ENCODE peak calls at places on chromosomes 16 and 17, in nine cellular contexts. U is HFF-Myc; O is uterus; Y is NCI-H146; V is cardiac fibroblast; H is activated T-helper 1 cell treated with anti-CD3 and anti-CD28 coated beads, Interleukin-12 subunit alpha, Interleukin-12 subunit beta, Interleukin-2, Interleukin-4 antibody, amounts not matched to agents 30 ng/mL and 10 ng/mL and 1 ng/mL, durations not matched to agents 14 hours and 24 hours and 36 hours; P is CD4-positive, alpha-beta T cell; D is tibial artery; S is stimulated activated CD8-positive, alpha-beta memory T cell treated with anti-CD3 and anti-CD28 coated beads, Interleukin-4, amount 100 ng/mL, for 1 hour. M is an unnamed sample.

GRCh38 chr16:57802635-57803412 is 533 bp upstream of the KIFC3 start:
- DNase-seq in O (no peak), D (no peak), Y (peak), S (no peak), U (no peak), V (no peak), H (no peak), P (no peak), M (no peak)

GRCh38 chr16:1043831-1044514 is 28.6 kb upstream of the SSTR5 start:
- DNase-seq in H (no peak), V (no peak), U (no peak), Y (no peak), O (no peak), D (no peak), S (no peak), P (no peak), M (no peak)

GRCh38 chr17:70810609-70811008 is 641.3 kb downstream of the KCNJ2 start:
- DNase-seq in H (no peak), D (no peak), U (no peak), V (peak), O (no peak), P (no peak), S (no peak), Y (no peak), M (no peak)

GRCh38 chr16:17465460-17465859 is 5.3 kb downstream of the XYLT1 start:
- DNase-seq in H (no peak), U (no peak), V (no peak), O (no peak), P (no peak), S (no peak), Y (no peak), D (no peak), M (no peak)

GRCh38 chr16:2033057-2033911 is 6.6 kb downstream of the NHERF2 start:
- DNase-seq in H (no peak), P (no peak), O (peak), U (no peak), Y (no peak), D (peak), V (peak), S (no peak), M (no peak)

GRCh38 chr16:27053996-27054395 is 12.7 kb upstream of the C16orf82 start:
- DNase-seq in H (no peak), D (no peak), V (no peak), S (no peak), P (no peak), U (no peak), O (no peak), Y (no peak), M (no peak)

GRCh38 chr17:55842405-55843158 is 91.7 kb downstream of the PCTP start:
- DNase-seq in D (no peak), O (no peak), S (no peak), H (no peak), P (no peak), U (no peak), Y (no peak), V (no peak), M (no peak)

GRCh38 chr17:63015824-63016223 is 49.8 kb downstream of the TANC2 start:
- DNase-seq in Y (no peak), U (no peak), H (no peak), P (no peak), D (no peak), V (no peak), O (no peak), S (no peak), M (no peak)

GRCh38 chr16:885391-885790 is 84.9 kb upstream of the GNG13 start:
- DNase-seq in V (no peak), U (no peak), P (no peak), D (no peak), H (no peak), S (no peak), Y (no peak), O (no peak), M (no peak)

GRCh38 chr17:4599505-4600281 is 15.4 kb downstream of the SMTNL2 start:
- DNase-seq in S (no peak), Y (peak), D (no peak), O (peak), P (no peak), H (no peak), V (peak), U (no peak), M (no peak)

GRCh38 chr16:55471448-55472097 is 7.4 kb upstream of the MMP2 start:
- DNase-seq in V (peak), P (no peak), H (no peak), U (no peak), O (no peak), Y (no peak), S (no peak), D (peak), M (no peak)

GRCh38 chr17:81858967-81859905 is 1.1 kb downstream of the P4HB start:
- DNase-seq in V (peak), O (no peak), D (no peak), P (no peak), H (no peak), U (no peak), Y (no peak), S (no peak), M (no peak)

GRCh38 chr17:44906010-44906646 is 6.9 kb upstream of the EFTUD2 start:
- DNase-seq in O (peak), U (peak), Y (no peak), P (no peak), H (no peak), S (no peak), D (no peak), V (peak), M (no peak)

GRCh38 chr17:80047176-80047575 is 10.7 kb downstream of the CCDC40 start:
- DNase-seq in D (no peak), O (no peak), P (no peak), V (no peak), S (no peak), U (no peak), Y (peak), H (no peak), M (no peak)

GRCh38 chr17:41651625-41652460 is 27.5 kb upstream of the KRT17 start:
- DNase-seq in O (no peak), H (no peak), D (peak), P (no peak), S (no peak), V (no peak), U (no peak), Y (no peak), M (no peak)

GRCh38 chr17:36936455-36936934 is 780 bp upstream of the LHX1 start:
- DNase-seq in P (no peak), O (no peak), Y (peak), D (no peak), S (no peak), V (no peak), U (no peak), H (no peak), M (no peak)

GRCh38 chr16:67449739-67450138 is 18.8 kb downstream of the HSD11B2 start:
- DNase-seq in O (no peak), U (no peak), H (no peak), S (no peak), D (no peak), Y (no peak), V (no peak), P (no peak), M (no peak)

GRCh38 chr16:10729649-10730048 is 14.0 kb upstream of the NUBP1 start:
- DNase-seq in V (peak), Y (no peak), S (no peak), D (no peak), H (no peak), P (no peak), O (no peak), U (peak), M (no peak)

GRCh38 chr16:14015017-14015416 is 56.1 kb upstream of the MRTFB start:
- DNase-seq in V (no peak), P (no peak), H (no peak), S (no peak), Y (no peak), D (no peak), U (no peak), O (no peak), M (no peak)

GRCh38 chr16:1194665-1195392 is 30.2 kb downstream of the TPSG1 start:
- DNase-seq in D (no peak), V (no peak), Y (no peak), S (no peak), U (no peak), P (no peak), H (no peak), O (no peak), M (no peak)

GRCh38 chr17:4515501-4515900 is 16.8 kb downstream of the SPNS2 start:
- DNase-seq in S (no peak), D (no peak), Y (no peak), V (no peak), U (no peak), P (no peak), H (no peak), O (no peak), M (no peak)

GRCh38 chr16:28544998-28545397 is 6.2 kb upstream of the NUPR1 start:
- DNase-seq in O (no peak), U (no peak), D (no peak), Y (no peak), H (no peak), S (no peak), V (no peak), P (no peak), M (no peak)

GRCh38 chr17:38550661-38551060 is 55.1 kb downstream of the SRCIN1 start:
- DNase-seq in S (no peak), V (peak), O (no peak), D (peak), Y (no peak), P (no peak), U (no peak), H (no peak), M (no peak)

GRCh38 chr16:82756283-82756599 is 129.5 kb downstream of the CDH13 start:
- DNase-seq in O (no peak), S (no peak), H (no peak), P (no peak), Y (no peak), V (peak), D (no peak), U (no peak), M (no peak)

GRCh38 chr16:86016201-86016965 is 117.4 kb downstream of the IRF8 start:
- DNase-seq in O (no peak), D (peak), S (no peak), U (no peak), P (peak), Y (peak), H (peak), V (peak), M (no peak)

GRCh38 chr16:81625544-81626152 is 153.4 kb upstream of the PLCG2 start:
- DNase-seq in S (no peak), D (peak), P (no peak), O (peak), U (no peak), H (peak), V (peak), Y (no peak), M (no peak)

GRCh38 chr16:19691161-19691850 is 26.7 kb downstream of the KNOP1 start:
- DNase-seq in H (no peak), S (no peak), Y (no peak), D (no peak), U (no peak), O (no peak), V (no peak), P (no peak), M (no peak)

GRCh38 chr17:35705230-35705629 is 26.2 kb upstream of the RASL10B start:
- DNase-seq in U (no peak), H (no peak), D (no peak), V (no peak), P (no peak), Y (no peak), S (no peak), O (no peak), M (no peak)

GRCh38 chr17:63855185-63855584 is 12.7 kb upstream of the SMARCD2 start:
- DNase-seq in U (no peak), V (no peak), Y (no peak), S (no peak), H (no peak), D (no peak), O (no peak), P (no peak), M (no peak)

GRCh38 chr17:43142153-43142552 is 17.0 kb upstream of the BRCA1 start:
- DNase-seq in U (no peak), D (no peak), O (no peak), V (no peak), S (no peak), P (no peak), H (no peak), Y (no peak), M (no peak)

GRCh38 chr16:27720731-27721547 is 171.0 kb downstream of the KATNIP start:
- DNase-seq in P (no peak), V (no peak), O (no peak), U (no peak), D (no peak), S (no peak), H (no peak), Y (no peak), M (no peak)

GRCh38 chr17:73650617-73651200 is 6.5 kb upstream of the SDK2 start:
- DNase-seq in P (no peak), U (no peak), D (no peak), S (no peak), V (no peak), Y (no peak), H (no peak), O (no peak), M (no peak)

GRCh38 chr16:30535106-30535776 is 583 bp upstream of the ZNF747 start:
- DNase-seq in U (no peak), Y (peak), H (no peak), V (peak), S (no peak), D (no peak), P (no peak), O (no peak), M (no peak)

GRCh38 chr17:82440377-82440981 is 10.1 kb downstream of the CYBC1 start:
- DNase-seq in P (no peak), Y (no peak), U (no peak), H (no peak), S (no peak), O (no peak), V (no peak), D (no peak), M (no peak)

GRCh38 chr17:63364387-63364786 is 81.7 kb downstream of the CYB561 start:
- DNase-seq in S (no peak), Y (no peak), D (no peak), V (peak), P (no peak), U (no peak), O (no peak), H (no peak), M (no peak)

GRCh38 chr16:89325861-89326471 is 108.5 kb downstream of the ZNF778 start:
- DNase-seq in O (peak), P (no peak), V (peak), Y (peak), H (no peak), U (no peak), S (no peak), D (peak), M (no peak)

GRCh38 chr16:27721548-27722265 is 171.8 kb downstream of the KATNIP start:
- DNase-seq in P (no peak), U (peak), D (peak), S (no peak), V (peak), Y (no peak), H (no peak), O (peak), M (no peak)

GRCh38 chr17:7184091-7184488 is 4.9 kb upstream of the ASGR1 start:
- DNase-seq in D (no peak), H (no peak), P (no peak), U (no peak), Y (no peak), V (no peak), O (no peak), S (no peak), M (no peak)

GRCh38 chr16:3534126-3534525 is 33.3 kb downstream of the CLUAP1 start:
- DNase-seq in P (no peak), V (no peak), H (no peak), S (no peak), U (no peak), Y (no peak), O (no peak), D (no peak), M (no peak)

M was measured in activated T-helper 2 cell treated with anti-CD3 and anti-CD28 coated beads, Interferon-gamma antibody, Interleukin-2, Interleukin-4, amounts not matched to agents 10 μg/mL and 5 μg/mL and 100 μg/mL, durations not matched to agents 14 hours and 24 hours and 36 hours.